ENCODE peak calls at places on chromosomes 3 and 15, in four cellular contexts. F, P, U and J are unnamed samples.

GRCh38 chr3:15428539-15428938 is 1.1 kb downstream of the EAF1 start:
- DNase-seq in F (no peak), P (no peak), U (no peak), J (no peak)

GRCh38 chr3:188931531-188931930 is 240.2 kb upstream of the TPRG1 start:
- DNase-seq in U (no peak), F (no peak), P (no peak), J (no peak)

GRCh38 chr3:12924437-12924836 is 83.1 kb upstream of the RPL32 start:
- DNase-seq in P (no peak), F (no peak), U (no peak), J (no peak)

GRCh38 chr3:14791343-14791945 is 27.3 kb upstream of the FGD5 start:
- DNase-seq in U (peak), P (peak), F (peak), J (no peak)

GRCh38 chr3:183381179-183381578 is 47.2 kb downstream of the MCF2L2 start:
- DNase-seq in U (no peak), P (no peak), F (no peak), J (peak)

GRCh38 chr15:28911295-28911979 is 25.7 kb downstream of the APBA2 start:
- DNase-seq in U (no peak), F (no peak), P (no peak), J (no peak)

GRCh38 chr3:127711021-127711420 is 38.3 kb downstream of the ABTB1 start:
- DNase-seq in U (no peak), F (peak), P (no peak), J (no peak)

GRCh38 chr3:127614928-127615592 is 13.9 kb upstream of the PODXL2 start:
- DNase-seq in U (no peak), P (no peak), F (peak), J (no peak)

GRCh38 chr3:42493126-42493797 is 9.2 kb upstream of the VIPR1 start:
- DNase-seq in P (no peak), U (no peak), F (no peak), J (no peak)

GRCh38 chr3:156395961-156396700 is 158.8 kb downstream of the SSR3 start:
- DNase-seq in F (no peak), P (no peak), U (no peak), J (no peak)

GRCh38 chr3:184666422-184666821 is 45.4 kb downstream of the MAGEF1 start:
- DNase-seq in F (no peak), U (no peak), P (no peak), J (peak)

GRCh38 chr15:49235446-49236207 is 65.6 kb downstream of the GALK2 start:
- DNase-seq in F (no peak), U (peak), P (peak), J (peak)

GRCh38 chr3:77081240-77081661 is 41.4 kb downstream of the ROBO2 start:
- DNase-seq in P (peak), U (no peak), F (no peak), J (peak)

GRCh38 chr3:112888388-112889085 is 41.9 kb upstream of the CD200R1L start:
- DNase-seq in U (no peak), F (no peak), P (no peak), J (no peak)

GRCh38 chr15:41511331-41512077 is 2.1 kb downstream of the LTK start:
- DNase-seq in U (no peak), F (peak), P (no peak), J (peak)

GRCh38 chr3:142088522-142088921 is 60.8 kb downstream of the TFDP2 start:
- DNase-seq in P (no peak), F (no peak), U (no peak), J (no peak)

GRCh38 chr3:171351676-171352075 is 108.5 kb downstream of the TNIK start:
- DNase-seq in U (no peak), F (no peak), P (no peak), J (no peak)

GRCh38 chr15:68614621-68615035 is 35.8 kb downstream of the CORO2B start:
- DNase-seq in U (no peak), P (peak), F (no peak), J (no peak)

GRCh38 chr3:49173116-49173791 is 1.9 kb downstream of the KLHDC8B start:
- DNase-seq in P (peak), U (no peak), F (no peak), J (no peak)

GRCh38 chr15:97730315-97730714 is 230.2 kb upstream of the ARRDC4 start:
- DNase-seq in U (no peak), F (no peak), P (no peak), J (no peak)

GRCh38 chr15:44482088-44482487 is 54.7 kb downstream of the CTDSPL2 start:
- DNase-seq in U (no peak), P (no peak), F (no peak), J (no peak)

GRCh38 chr3:158791259-158791920 is 10.5 kb upstream of the MFSD1 start:
- DNase-seq in U (no peak), P (no peak), F (no peak), J (peak)

GRCh38 chr15:58923696-58924300 is 9.7 kb downstream of the SLTM start:
- DNase-seq in U (no peak), F (no peak), P (no peak), J (no peak)